ENCODE peak calls at places on chromosomes 12 and 14, in six cellular contexts. P is neuronal stem cell, F is HTR-8/SVneo, I is testis, K is cerebellar cortex, T is CMK. Y is an unnamed sample.

GRCh38 chr12:42855362-42855950 is 265.9 kb upstream of the PRICKLE1 start:
- DNase-seq in F (no peak), P (no peak), I (no peak), K (no peak), T (no peak), Y (no peak)

GRCh38 chr14:55127491-55127951 is 1.5 kb upstream of the LGALS3 start:
- DNase-seq in T (no peak), P (no peak), I (no peak), F (peak), K (no peak), Y (no peak)

GRCh38 chr14:77314043-77314442 is 6.6 kb downstream of the POMT2 start:
- DNase-seq in F (peak), T (no peak), K (no peak), P (no peak), I (no peak), Y (peak)

GRCh38 chr12:108238474-108238873 is 100.6 kb downstream of the CMKLR1 start:
- DNase-seq in P (no peak), K (no peak), F (no peak), I (no peak), T (no peak), Y (no peak)

GRCh38 chr12:61250303-61250702 is 1009.9 kb upstream of the USP15 start:
- DNase-seq in T (no peak), I (no peak), F (no peak), K (no peak), P (no peak), Y (no peak)

GRCh38 chr12:46402861-46403731 is 30.5 kb upstream of the SLC38A2 start:
- DNase-seq in T (no peak), F (no peak), P (no peak), K (no peak), I (no peak), Y (no peak)

GRCh38 chr14:100586520-100587247 is 533 bp downstream of the BEGAIN start:
- DNase-seq in K (peak), I (no peak), F (peak), P (no peak), T (peak), Y (no peak)

GRCh38 chr12:51639361-51639760 is 48.3 kb downstream of the SCN8A start:
- DNase-seq in P (no peak), F (no peak), I (no peak), K (no peak), T (no peak), Y (no peak)

GRCh38 chr12:91319071-91319760 is 136.6 kb upstream of the DCN start:
- DNase-seq in P (no peak), I (no peak), K (no peak), F (no peak), T (no peak), Y (no peak)

GRCh38 chr12:104680070-104680469 is 223.3 kb downstream of the CHST11 start:
- DNase-seq in K (no peak), P (no peak), I (no peak), F (no peak), T (no peak), Y (no peak)

GRCh38 chr12:122051231-122051876 is 27.2 kb upstream of the MLXIP start:
- DNase-seq in F (no peak), P (no peak), I (no peak), K (peak), T (no peak), Y (no peak)

GRCh38 chr14:80955434-80955939 is at the start of gene TSHR:
- DNase-seq in K (no peak), I (no peak), P (peak), T (no peak), F (no peak), Y (no peak)

GRCh38 chr12:103462675-103463074 is 33.1 kb downstream of the C12orf42 start:
- DNase-seq in T (no peak), K (no peak), F (no peak), P (no peak), I (no peak), Y (no peak)

GRCh38 chr14:54503476-54503875 is 6.2 kb upstream of the CGRRF1 start:
- DNase-seq in P (no peak), I (peak), T (no peak), K (peak), F (peak), Y (no peak)

GRCh38 chr12:107384645-107385044 is 291.3 kb upstream of the CRY1 start:
- DNase-seq in F (no peak), T (no peak), K (no peak), I (no peak), P (no peak), Y (no peak)

GRCh38 chr14:90816686-90817436 is 631 bp upstream of the TTC7B start:
- DNase-seq in P (no peak), I (no peak), F (no peak), T (no peak), K (no peak), Y (no peak)

GRCh38 chr12:39490500-39491276 is 47.8 kb upstream of the KIF21A start:
- DNase-seq in F (no peak), K (no peak), T (no peak), I (no peak), P (no peak), Y (no peak)

Y was measured in amniotic stem cell.